ENCODE peak calls at places on chromosome 11, in four cellular contexts. One of them, this sample, is unnamed.

GRCh38 chr11:2665747-2666710 is 33.8 kb downstream of the KCNQ1OT1 start:
- DNase-seq in suprapubic skin: no peak
- DNase-seq in right atrium auricular region: peak; percentile 56
- DNase-seq in WTC11: no peak
- DNase-seq in this sample: no peak

GRCh38 chr11:126106929-126107328 is 44.3 kb upstream of the CDON start:
- DNase-seq in suprapubic skin: no peak
- DNase-seq in right atrium auricular region: no peak
- DNase-seq in WTC11: no peak
- DNase-seq in this sample: no peak

GRCh38 chr11:70805971-70806370 is 407.6 kb downstream of the CTTN start:
- DNase-seq in suprapubic skin: no peak
- DNase-seq in right atrium auricular region: no peak
- DNase-seq in WTC11: no peak
- DNase-seq in this sample: no peak

GRCh38 chr11:134068829-134069425 is at the start of gene JAM3:
- DNase-seq in suprapubic skin: peak; percentile 91
- DNase-seq in right atrium auricular region: peak; percentile 94
- DNase-seq in WTC11: peak; percentile 99
- DNase-seq in this sample: peak; percentile 77

GRCh38 chr11:19820100-19820499 is 107.5 kb downstream of the NAV2 start:
- DNase-seq in suprapubic skin: no peak
- DNase-seq in right atrium auricular region: no peak
- DNase-seq in WTC11: no peak
- DNase-seq in this sample: no peak

GRCh38 chr11:45272701-45273100 is 13.4 kb downstream of the SYT13 start:
- DNase-seq in suprapubic skin: no peak
- DNase-seq in right atrium auricular region: no peak
- DNase-seq in WTC11: no peak
- DNase-seq in this sample: no peak

GRCh38 chr11:125457814-125458343 is 38.2 kb downstream of the FEZ1 start:
- DNase-seq in suprapubic skin: peak; percentile 74
- DNase-seq in right atrium auricular region: peak; percentile 83
- DNase-seq in WTC11: no peak
- DNase-seq in this sample: no peak

GRCh38 chr11:128841461-128842072 is 25.5 kb downstream of the KCNJ1 start:
- DNase-seq in suprapubic skin: no peak
- DNase-seq in right atrium auricular region: no peak
- DNase-seq in WTC11: no peak
- DNase-seq in this sample: no peak

GRCh38 chr11:129992161-129992944 is 10.3 kb downstream of the PRDM10 start:
- DNase-seq in suprapubic skin: no peak
- DNase-seq in right atrium auricular region: no peak
- DNase-seq in WTC11: peak; percentile 66
- DNase-seq in this sample: peak; percentile 20

GRCh38 chr11:130894322-130895025 is 21.8 kb downstream of the SNX19 start:
- DNase-seq in suprapubic skin: no peak
- DNase-seq in right atrium auricular region: peak; percentile 85
- DNase-seq in WTC11: peak; percentile 76
- DNase-seq in this sample: peak; percentile 39

DNA sequence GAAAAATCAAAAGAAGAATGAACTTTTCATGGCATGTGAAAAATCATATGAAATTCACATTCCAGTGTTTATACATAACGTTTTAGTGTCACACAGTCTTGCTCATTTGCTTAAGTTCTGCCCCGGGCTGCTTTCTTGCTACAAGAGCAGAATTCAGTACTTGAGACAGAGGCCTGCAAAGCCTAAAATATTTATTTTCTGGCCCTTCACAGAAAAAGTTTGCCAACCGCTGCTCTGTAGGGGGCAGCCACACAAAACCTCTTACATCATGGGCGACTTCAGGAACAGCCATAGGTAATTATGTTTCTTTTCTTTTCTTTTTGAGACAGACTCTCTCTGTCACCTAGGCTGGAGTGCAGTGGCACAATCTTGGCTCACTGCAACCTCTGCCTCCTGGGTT is 1.0 kb upstream of the ATG2A start:
- DNase-seq in suprapubic skin: no peak
- DNase-seq in right atrium auricular region: no peak
- DNase-seq in WTC11: no peak
- DNase-seq in this sample: peak; percentile 17
- TF ChIP-seq CTCF in suprapubic skin: no peak
- TF ChIP-seq CTCF in right atrium auricular region: no peak
- TF ChIP-seq CTCF in WTC11: no peak
- TF ChIP-seq CTCF in this sample: peak; percentile 20

GRCh38 chr11:107789767-107790166 is 68.8 kb downstream of the SLC35F2 start:
- DNase-seq in suprapubic skin: no peak
- DNase-seq in right atrium auricular region: no peak
- DNase-seq in WTC11: no peak
- DNase-seq in this sample: no peak

GRCh38 chr11:107787733-107788132 is 70.9 kb downstream of the SLC35F2 start:
- DNase-seq in suprapubic skin: no peak
- DNase-seq in right atrium auricular region: no peak
- DNase-seq in WTC11: peak; percentile 17
- DNase-seq in this sample: no peak

GRCh38 chr11:107783121-107783520 is 71.3 kb upstream of the SLN start:
- DNase-seq in suprapubic skin: no peak
- DNase-seq in right atrium auricular region: no peak
- DNase-seq in WTC11: no peak
- DNase-seq in this sample: no peak

GRCh38 chr11:107780775-107781174 is 68.9 kb upstream of the SLN start:
- DNase-seq in suprapubic skin: no peak
- DNase-seq in right atrium auricular region: no peak
- DNase-seq in WTC11: no peak
- DNase-seq in this sample: no peak

GRCh38 chr11:107785401-107785800 is 73.2 kb downstream of the SLC35F2 start:
- DNase-seq in suprapubic skin: no peak
- DNase-seq in right atrium auricular region: no peak
- DNase-seq in WTC11: no peak
- DNase-seq in this sample: no peak
- TF ChIP-seq CTCF in suprapubic skin: no peak
- TF ChIP-seq CTCF in right atrium auricular region: no peak
- TF ChIP-seq CTCF in WTC11: no peak
- TF ChIP-seq CTCF in this sample: no peak

GRCh38 chr11:82899191-82899820 is 924 bp downstream of the PRCP start:
- DNase-seq in suprapubic skin: no peak
- DNase-seq in right atrium auricular region: no peak
- DNase-seq in WTC11: no peak
- DNase-seq in this sample: no peak

GRCh38 chr11:82899957-82900276 is 313 bp downstream of the PRCP start:
- DNase-seq in suprapubic skin: no peak
- DNase-seq in right atrium auricular region: no peak
- DNase-seq in WTC11: no peak
- DNase-seq in this sample: no peak

GRCh38 chr11:82901165-82901938 is at the start of gene DDIAS:
- DNase-seq in suprapubic skin: peak; percentile 98
- DNase-seq in right atrium auricular region: peak; percentile 99
- DNase-seq in WTC11: peak; percentile 96
- DNase-seq in this sample: peak; percentile 97

GRCh38 chr11:82902086-82902485 is 550 bp downstream of the DDIAS start:
- DNase-seq in suprapubic skin: no peak
- DNase-seq in right atrium auricular region: no peak
- DNase-seq in WTC11: no peak
- DNase-seq in this sample: no peak

GRCh38 chr11:82900277-82901164 is at the start of gene PRCP:
- DNase-seq in suprapubic skin: peak; percentile 97
- DNase-seq in right atrium auricular region: peak; percentile 96
- DNase-seq in WTC11: peak; percentile 95
- DNase-seq in this sample: peak; percentile 77
- TF ChIP-seq CTCF in suprapubic skin: no peak
- TF ChIP-seq CTCF in right atrium auricular region: peak; percentile 22
- TF ChIP-seq CTCF in WTC11: no peak
- TF ChIP-seq CTCF in this sample: no peak

DNA sequence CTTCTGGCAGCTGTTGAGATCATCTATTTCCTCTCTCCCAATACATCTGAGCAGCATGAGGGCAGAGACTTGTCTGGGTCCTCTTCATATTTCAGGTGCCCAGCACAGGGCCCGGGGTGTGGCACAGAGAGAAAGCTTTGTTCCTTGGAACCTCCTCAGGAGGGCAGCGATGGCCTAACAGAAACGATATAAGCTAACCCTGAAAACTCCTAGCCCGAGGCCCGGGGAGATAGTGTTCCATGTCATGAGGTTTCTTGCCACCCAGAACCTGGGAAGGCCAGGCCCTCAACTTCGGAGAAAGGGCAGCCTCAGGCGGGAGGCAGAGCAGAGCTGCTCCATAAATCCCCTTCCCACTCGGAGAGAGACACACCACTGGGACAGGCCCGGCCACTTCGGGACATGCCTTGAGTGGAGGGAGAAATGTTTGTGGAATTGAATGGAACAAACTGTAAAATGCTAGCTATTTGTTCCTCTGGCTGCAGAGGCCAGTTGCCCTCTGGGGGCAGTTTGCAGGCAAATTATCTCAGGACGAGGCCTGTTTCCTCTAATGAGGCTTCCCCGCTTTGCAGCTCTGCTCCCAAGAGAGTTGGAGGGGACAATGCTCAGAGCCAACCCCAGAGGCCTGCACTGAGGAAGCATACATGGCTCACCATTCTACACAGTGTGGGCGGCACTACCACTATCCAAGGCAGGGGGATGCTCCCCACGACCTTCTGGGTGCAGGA is 11.6 kb downstream of the ARRB1 start:
- DNase-seq in suprapubic skin: no peak
- DNase-seq in right atrium auricular region: no peak
- DNase-seq in WTC11: no peak
- DNase-seq in this sample: no peak
- TF ChIP-seq CTCF in suprapubic skin: no peak
- TF ChIP-seq CTCF in right atrium auricular region: no peak
- TF ChIP-seq CTCF in WTC11: no peak
- TF ChIP-seq CTCF in this sample: no peak

This sample was measured in HFF-Myc.